ENCODE peak calls at places on chromosome 11, in six cellular contexts. E is heart left ventricle, X is prostate gland, W is HCT116, N is endothelial cell of umbilical vein, V is right lobe of liver. C is an unnamed sample. For H3K4me1, the result is how much of the 10 kb centered on the place peaks cover.

GRCh38 chr11:35282226-35282882 is 137.0 kb downstream of the SLC1A2 start:
- DNase-seq in E (no peak), X (no peak), W (no peak), N (no peak), V (no peak), C (no peak)

GRCh38 chr11:69012092-69013008 is 696 bp downstream of the MRGPRF start:
- DNase-seq in E (peak), X (no peak), W (no peak), N (no peak), V (no peak), C (no peak)

GRCh38 chr11:2781413-2782274 is 81.8 kb upstream of the KCNQ1OT1 start:
- DNase-seq in E (peak), X (peak), W (no peak), N (peak), V (peak), C (peak)

GRCh38 chr11:130918081-130918480 is 1.8 kb upstream of the SNX19 start:
- DNase-seq in E (no peak), X (no peak), W (no peak), N (no peak), V (no peak), C (peak)

GRCh38 chr11:18466402-18466801 is 10.7 kb downstream of the LDHAL6A start:
- DNase-seq in E (no peak), X (no peak), W (no peak), N (no peak), V (no peak), C (no peak)

GRCh38 chr11:72478596-72479143 is 44.3 kb upstream of the CLPB start:
- DNase-seq in E (no peak), X (no peak), W (no peak), N (no peak), V (no peak), C (no peak)

GRCh38 chr11:120674537-120674936 is 163.0 kb downstream of the GRIK4 start:
- DNase-seq in E (no peak), X (no peak), W (no peak), N (no peak), V (no peak), C (no peak)

GRCh38 chr11:83310718-83311117 is 24.6 kb upstream of the CCDC90B start:
- DNase-seq in E (no peak), X (no peak), W (no peak), N (no peak), V (no peak), C (no peak)

GRCh38 chr11:66068923-66069714 is 953 bp upstream of the PACS1 start:
- DNase-seq in E (no peak), X (peak), W (no peak), N (peak), V (peak), C (peak)

GRCh38 chr11:44421090-44421675 is 111.2 kb upstream of the ALX4 start:
- DNase-seq in E (no peak), X (no peak), W (no peak), N (no peak), V (no peak), C (no peak)

GRCh38 chr11:131817701-131818188 is 447.3 kb downstream of the NTM start:
- DNase-seq in E (no peak), X (no peak), W (no peak), N (no peak), V (no peak), C (no peak)

GRCh38 chr11:106471273-106471672 is 393.8 kb downstream of the AASDHPPT start:
- DNase-seq in E (no peak), X (no peak), W (no peak), N (peak), V (no peak), C (no peak)

GRCh38 chr11:61963016-61963281 is 4.5 kb downstream of the FTH1 start:
- DNase-seq in E (no peak), X (no peak), W (no peak), N (peak), V (peak), C (peak)

DNA sequence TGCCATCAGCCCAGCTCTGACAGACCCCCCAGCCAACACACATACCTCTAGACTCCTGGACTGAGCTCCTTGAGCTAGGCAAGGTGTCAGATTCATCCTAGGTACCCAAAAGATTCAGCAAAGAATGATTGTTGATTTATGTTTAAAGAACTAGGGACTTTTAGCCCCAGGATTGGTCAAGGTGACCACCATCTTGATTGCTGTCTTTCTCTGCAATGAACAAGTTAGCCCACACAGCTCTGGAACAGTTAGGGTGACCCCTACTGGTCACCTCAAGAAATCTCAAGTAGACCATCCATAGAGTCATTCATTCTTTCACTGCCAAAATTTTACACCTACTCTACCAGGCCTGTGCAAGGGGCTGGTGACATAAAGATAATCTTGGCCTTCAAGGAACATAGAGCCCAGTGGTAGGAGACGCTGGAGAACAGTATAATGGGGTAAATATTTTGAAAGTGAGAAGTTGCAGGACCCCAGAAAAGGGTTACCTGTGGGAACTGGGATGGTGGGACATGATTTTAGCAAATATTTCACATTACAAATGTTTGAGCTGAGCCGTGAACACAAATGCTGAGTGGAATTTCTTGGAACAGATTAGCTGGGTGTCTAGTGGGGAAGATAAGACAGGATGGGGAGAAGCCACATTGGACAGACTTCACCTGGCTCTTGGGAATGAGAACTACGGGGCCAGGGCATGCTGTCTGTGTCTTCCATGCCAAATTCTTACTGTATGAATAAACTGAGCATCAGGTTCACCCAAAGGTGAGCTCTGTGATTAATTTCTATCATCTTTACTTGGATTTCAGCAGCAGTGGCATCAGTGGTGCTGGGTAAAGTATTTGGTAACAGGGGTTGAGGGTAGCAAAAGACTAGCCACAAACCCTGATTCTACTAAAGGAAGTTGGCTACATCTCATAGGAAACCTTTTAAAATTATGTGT is 39.1 kb downstream of the IRAG1 start:
- DNase-seq in E (no peak), X (no peak), W (peak), N (peak), V (no peak), C (no peak)
- H3K4me1 ChIP-seq in E (under half), X (under half), W (half or more), N (under half), V (under half), C (under half)

GRCh38 chr11:64269380-64270234 is 14.9 kb downstream of the BAD start:
- DNase-seq in E (peak), X (peak), W (peak), N (peak), V (peak), C (peak)
- TF ChIP-seq POLR2A in E (peak), X (peak), W (peak), N (peak), V (peak), C (peak)

DNA sequence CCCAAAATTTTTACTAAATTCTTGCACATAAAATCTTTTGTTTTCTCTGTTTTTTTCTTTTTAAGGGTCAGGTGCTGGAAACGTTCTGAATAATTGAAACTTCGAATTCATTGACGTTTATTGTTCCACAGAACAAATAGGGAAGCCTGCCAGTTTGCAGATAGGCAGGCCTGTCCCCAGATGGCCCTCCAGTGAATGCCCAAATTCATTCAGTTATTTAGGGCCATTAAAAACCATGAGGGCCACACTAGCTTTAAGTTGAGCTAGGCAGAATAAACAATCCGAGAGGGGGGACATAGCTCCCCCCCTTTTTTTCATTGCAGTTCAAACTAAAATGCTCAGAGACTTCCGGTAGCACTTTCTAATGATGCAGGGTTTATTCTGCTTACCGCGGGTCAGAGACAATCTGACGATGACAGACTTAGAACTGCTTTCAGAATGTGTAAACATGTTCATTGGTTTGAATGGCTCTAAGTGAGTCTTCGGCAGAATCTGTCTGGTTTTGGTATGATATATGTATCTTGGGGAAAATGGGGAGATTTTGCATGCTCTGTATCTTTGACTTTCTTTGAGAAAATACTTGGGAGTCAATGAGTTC is 72.0 kb downstream of the ZBTB16 start:
- DNase-seq in E (no peak), X (no peak), W (no peak), N (peak), V (no peak), C (peak)
- H3K4me1 ChIP-seq in E (half or more), X (half or more), W (under half), N (under half), V (half or more), C (half or more)

DNA sequence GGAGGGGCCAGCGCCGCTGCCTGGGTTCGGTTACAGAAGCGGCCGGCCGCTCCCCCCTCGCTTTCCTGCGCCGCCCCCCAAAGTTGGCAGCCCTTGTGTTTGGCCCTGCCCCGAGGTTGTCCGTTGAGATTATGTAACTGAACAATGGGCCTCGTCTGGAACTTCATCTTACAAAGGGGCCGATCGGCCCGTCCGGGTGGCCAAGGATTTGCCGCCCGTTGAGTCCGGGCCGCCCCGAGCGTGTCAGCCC is 1.0 kb downstream of the WEE1 start:
- DNase-seq in E (peak), X (peak), W (no peak), N (peak), V (no peak), C (peak)
- TF ChIP-seq POLR2A in E (no peak), X (no peak), W (no peak), N (no peak), V (no peak), C (no peak)